ENCODE peak calls at places on chromosome 2, in ten cellular contexts. R is germinal center; A is sigmoid colon; U is RCC 7860; L is NB4; P is stimulated activated CD4-positive, alpha-beta T cell treated with anti-CD3 and anti-CD28 coated beads, Interleukin-12 subunit alpha, Interleukin-12 subunit beta, amount 100 ng/mL, for 24 hours; J is posterior cingulate gyrus; K is activated T-cell treated with anti-CD3 and anti-CD28 coated beads for 24 hours; C is HCT116; G is SHP77. M is an unnamed sample.

GRCh38 chr2:32882911-32883810 is 63.6 kb upstream of the LTBP1 start:
- DNase-seq in R (no peak), A (no peak), U (no peak), L (no peak), P (no peak), J (no peak), K (no peak), C (no peak), G (no peak), M (no peak)

GRCh38 chr2:109105113-109105512 is 23.9 kb upstream of the SH3RF3 start:
- DNase-seq in R (no peak), A (no peak), U (no peak), L (no peak), P (no peak), J (peak; percentile 15), K (no peak), C (no peak), G (no peak), M (no peak)

GRCh38 chr2:162480067-162480466 is 136.1 kb downstream of the GCA start:
- DNase-seq in R (no peak), A (no peak), U (no peak), L (peak; percentile 5), P (no peak), J (no peak), K (no peak), C (no peak), G (no peak), M (no peak)

GRCh38 chr2:102204638-102205037 is 17.8 kb downstream of the IL1RL2 start:
- DNase-seq in R (no peak), A (no peak), U (no peak), L (no peak), P (no peak), J (no peak), K (no peak), C (no peak), G (no peak), M (no peak)

GRCh38 chr2:101356486-101356885 is 30.8 kb downstream of the CREG2 start:
- DNase-seq in R (no peak), A (no peak), U (no peak), L (no peak), P (no peak), J (no peak), K (no peak), C (no peak), G (no peak), M (no peak)

GRCh38 chr2:181762848-181763247 is 82.5 kb upstream of the NEUROD1 start:
- DNase-seq in R (no peak), A (no peak), U (no peak), L (no peak), P (no peak), J (no peak), K (no peak), C (no peak), G (no peak), M (no peak)

GRCh38 chr2:85251070-85251616 is 76.6 kb downstream of the TGOLN2 start:
- DNase-seq in R (no peak), A (no peak), U (no peak), L (no peak), P (no peak), J (no peak), K (no peak), C (no peak), G (no peak), M (no peak)

GRCh38 chr2:78051480-78051879 is 529.3 kb upstream of the LRRTM4 start:
- DNase-seq in R (no peak), A (no peak), U (no peak), L (no peak), P (no peak), J (no peak), K (no peak), C (no peak), G (no peak), M (no peak)

GRCh38 chr2:28694364-28694763 is 57.3 kb upstream of the PPP1CB start:
- DNase-seq in R (no peak), A (no peak), U (no peak), L (no peak), P (no peak), J (no peak), K (no peak), C (no peak), G (no peak), M (no peak)

GRCh38 chr2:233422050-233422639 is 67.9 kb downstream of the DGKD start:
- DNase-seq in R (peak; percentile 72), A (no peak), U (peak; percentile 33), L (no peak), P (peak; percentile 26), J (no peak), K (peak; percentile 38), C (no peak), G (peak; percentile 78), M (no peak)

GRCh38 chr2:170680172-170680913 is 34.8 kb upstream of the SP5 start:
- DNase-seq in R (no peak), A (no peak), U (no peak), L (no peak), P (no peak), J (no peak), K (no peak), C (no peak), G (no peak), M (peak; percentile 91)

GRCh38 chr2:148644885-148645134 is 259 bp downstream of the EPC2 start:
- DNase-seq in R (no peak), A (no peak), U (no peak), L (no peak), P (no peak), J (no peak), K (no peak), C (no peak), G (no peak), M (no peak)

GRCh38 chr2:10220516-10221391 is 82.0 kb upstream of the HPCAL1 start:
- DNase-seq in R (no peak), A (no peak), U (peak; percentile 13), L (peak; percentile 67), P (no peak), J (peak; percentile 68), K (no peak), C (no peak), G (peak; percentile 42), M (no peak)